ENCODE peak calls at places on chromosomes 12 and 14, in ten cellular contexts. H is neural progenitor cell; K is endodermal cell; Q is PC-9; G is stomach; S is CD8-positive, alpha-beta T cell; N is left lung; W is HFF-Myc; T is pancreas; R is AG04450. A is an unnamed sample.

GRCh38 chr12:76117067-76117691 is 32.7 kb upstream of the NAP1L1 start:
- DNase-seq in H (no peak), K (peak), Q (no peak), G (no peak), S (no peak), N (no peak), W (no peak), T (no peak), R (no peak), A (no peak)

GRCh38 chr12:93174048-93174447 is 203.7 kb upstream of the NUDT4 start:
- DNase-seq in H (no peak), K (no peak), Q (no peak), G (no peak), S (no peak), N (no peak), W (no peak), T (no peak), R (peak), A (peak)

GRCh38 chr14:94671870-94672444 is 59.8 kb downstream of the SERPINA3 start:
- DNase-seq in H (peak), K (peak), Q (no peak), G (peak), S (no peak), N (no peak), W (no peak), T (no peak), R (no peak), A (no peak)

GRCh38 chr14:73427516-73428264 is 30.7 kb downstream of the NUMB start:
- DNase-seq in H (no peak), K (no peak), Q (no peak), G (no peak), S (no peak), N (no peak), W (no peak), T (no peak), R (no peak), A (no peak)

GRCh38 chr14:57870686-57871457 is 5.0 kb upstream of the SLC35F4 start:
- DNase-seq in H (no peak), K (peak), Q (no peak), G (no peak), S (no peak), N (no peak), W (no peak), T (no peak), R (no peak), A (no peak)

GRCh38 chr14:70905316-70905715 is 1.9 kb upstream of the PCNX1 start:
- DNase-seq in H (no peak), K (no peak), Q (no peak), G (no peak), S (no peak), N (peak), W (no peak), T (no peak), R (peak), A (no peak)

GRCh38 chr14:74459289-74459946 is 33.4 kb upstream of the SYNDIG1L start:
- DNase-seq in H (peak), K (peak), Q (peak), G (no peak), S (peak), N (no peak), W (peak), T (peak), R (peak), A (no peak)

GRCh38 chr12:30754383-30754749 is 385 bp downstream of the CAPRIN2 start:
- DNase-seq in H (no peak), K (no peak), Q (no peak), G (no peak), S (peak), N (no peak), W (no peak), T (no peak), R (no peak), A (no peak)

GRCh38 chr14:21072102-21072501 is 2.0 kb downstream of the ARHGEF40 start:
- DNase-seq in H (no peak), K (no peak), Q (no peak), G (no peak), S (no peak), N (no peak), W (no peak), T (no peak), R (peak), A (no peak)

GRCh38 chr12:69196302-69197288 is 42.8 kb upstream of the CPSF6 start:
- DNase-seq in H (no peak), K (peak), Q (no peak), G (no peak), S (no peak), N (no peak), W (no peak), T (no peak), R (no peak), A (no peak)

GRCh38 chr14:21206753-21207684 is 51.2 kb upstream of the OR5AU1 start:
- DNase-seq in H (peak), K (no peak), Q (no peak), G (no peak), S (no peak), N (no peak), W (no peak), T (no peak), R (no peak), A (no peak)

GRCh38 chr12:1918081-1918874 is at the start of gene CACNA2D4:
- DNase-seq in H (peak), K (peak), Q (no peak), G (peak), S (peak), N (peak), W (no peak), T (peak), R (no peak), A (no peak)

GRCh38 chr12:68559246-68559645 is 51.5 kb upstream of the RAP1B start:
- DNase-seq in H (no peak), K (no peak), Q (no peak), G (no peak), S (no peak), N (no peak), W (no peak), T (no peak), R (no peak), A (no peak)

GRCh38 chr14:105421723-105422615 is 2.3 kb downstream of the MTA1 start:
- DNase-seq in H (no peak), K (no peak), Q (no peak), G (no peak), S (no peak), N (peak), W (no peak), T (no peak), R (no peak), A (no peak)

GRCh38 chr12:88472775-88473174 is 107.5 kb downstream of the KITLG start:
- DNase-seq in H (no peak), K (no peak), Q (no peak), G (no peak), S (no peak), N (no peak), W (no peak), T (no peak), R (no peak), A (no peak)

GRCh38 chr12:107344035-107344808 is 250.9 kb upstream of the CRY1 start:
- DNase-seq in H (no peak), K (peak), Q (peak), G (no peak), S (no peak), N (no peak), W (no peak), T (no peak), R (no peak), A (no peak)

GRCh38 chr12:1740161-1740948 is 49.5 kb downstream of the ADIPOR2 start:
- DNase-seq in H (no peak), K (no peak), Q (no peak), G (no peak), S (no peak), N (no peak), W (no peak), T (no peak), R (no peak), A (no peak)

GRCh38 chr14:50928002-50928635 is 16.2 kb downstream of the PYGL start:
- DNase-seq in H (no peak), K (no peak), Q (no peak), G (no peak), S (no peak), N (no peak), W (no peak), T (no peak), R (no peak), A (peak)

GRCh38 chr14:76091036-76091435 is 60.7 kb upstream of the GPATCH2L start:
- DNase-seq in H (peak), K (peak), Q (peak), G (no peak), S (no peak), N (no peak), W (peak), T (no peak), R (no peak), A (no peak)

GRCh38 chr12:122322501-122322900 is 56.2 kb upstream of the VPS33A start:
- DNase-seq in H (no peak), K (no peak), Q (no peak), G (no peak), S (no peak), N (no peak), W (peak), T (no peak), R (no peak), A (no peak)

GRCh38 chr12:48934312-48934706 is 9.0 kb upstream of the FKBP11 start:
- DNase-seq in H (no peak), K (peak), Q (no peak), G (no peak), S (no peak), N (no peak), W (no peak), T (no peak), R (no peak), A (no peak)
- TF ChIP-seq CTCF in H (peak), K (peak), Q (no peak), G (no peak), S (no peak), N (no peak), W (peak), T (no peak), R (peak), A (peak)

GRCh38 chr12:131695968-131696367 is 14.9 kb upstream of the SFSWAP start:
- DNase-seq in H (no peak), K (no peak), Q (no peak), G (no peak), S (no peak), N (peak), W (no peak), T (no peak), R (no peak), A (no peak)

GRCh38 chr12:131692431-131692830 is 18.5 kb upstream of the SFSWAP start:
- DNase-seq in H (no peak), K (peak), Q (no peak), G (peak), S (no peak), N (no peak), W (no peak), T (no peak), R (no peak), A (no peak)

GRCh38 chr12:131694116-131694838 is 16.6 kb upstream of the SFSWAP start:
- DNase-seq in H (no peak), K (peak), Q (no peak), G (peak), S (no peak), N (no peak), W (no peak), T (no peak), R (no peak), A (no peak)

GRCh38 chr12:131690320-131690719 is 20.6 kb upstream of the SFSWAP start:
- DNase-seq in H (no peak), K (peak), Q (no peak), G (peak), S (no peak), N (no peak), W (no peak), T (no peak), R (no peak), A (no peak)

GRCh38 chr12:131693149-131693548 is 17.7 kb upstream of the SFSWAP start:
- DNase-seq in H (no peak), K (no peak), Q (no peak), G (peak), S (no peak), N (no peak), W (no peak), T (no peak), R (no peak), A (no peak)
- H3K4me3 ChIP-seq in H (no peak), K (no peak), Q (no peak), G (no peak), S (no peak), N (no peak), W (no peak), T (no peak), R (no peak), A (no peak)

GRCh38 chr12:8589679-8590078 is 23.0 kb downstream of the AICDA start:
- DNase-seq in H (no peak), K (peak), Q (no peak), G (no peak), S (no peak), N (no peak), W (no peak), T (no peak), R (no peak), A (no peak)

GRCh38 chr12:8593246-8593645 is 19.4 kb downstream of the AICDA start:
- DNase-seq in H (no peak), K (no peak), Q (no peak), G (no peak), S (no peak), N (no peak), W (no peak), T (no peak), R (no peak), A (no peak)

GRCh38 chr12:8594072-8594471 is 18.6 kb downstream of the AICDA start:
- DNase-seq in H (no peak), K (peak), Q (no peak), G (no peak), S (no peak), N (no peak), W (no peak), T (no peak), R (no peak), A (no peak)

GRCh38 chr12:8590842-8591545 is 21.7 kb downstream of the AICDA start:
- DNase-seq in H (no peak), K (peak), Q (no peak), G (no peak), S (no peak), N (no peak), W (no peak), T (no peak), R (no peak), A (no peak)
- TF ChIP-seq CTCF in H (peak), K (peak), Q (no peak), G (no peak), S (no peak), N (no peak), W (no peak), T (no peak), R (no peak), A (no peak)

GRCh38 chr14:61468063-61468825 is 146.9 kb downstream of the PRKCH start:
- DNase-seq in H (no peak), K (no peak), Q (no peak), G (no peak), S (no peak), N (no peak), W (no peak), T (no peak), R (no peak), A (no peak)
- H3K4me3 ChIP-seq in H (no peak), K (no peak), Q (no peak), G (no peak), S (no peak), N (no peak), W (no peak), T (no peak), R (no peak), A (no peak)

GRCh38 chr12:96986883-96987523 is 79.9 kb downstream of the NEDD1 start:
- DNase-seq in H (peak), K (peak), Q (no peak), G (no peak), S (no peak), N (no peak), W (no peak), T (peak), R (no peak), A (no peak)
- TF ChIP-seq CTCF in H (peak), K (peak), Q (peak), G (no peak), S (peak), N (peak), W (peak), T (no peak), R (peak), A (peak)

GRCh38 chr12:104790296-104791125 is 167.6 kb downstream of the SLC41A2 start:
- DNase-seq in H (peak), K (peak), Q (no peak), G (peak), S (peak), N (peak), W (no peak), T (peak), R (no peak), A (no peak)
- H3K4me3 ChIP-seq in H (peak), K (no peak), Q (no peak), G (no peak), S (no peak), N (no peak), W (no peak), T (no peak), R (no peak), A (no peak)

DNA sequence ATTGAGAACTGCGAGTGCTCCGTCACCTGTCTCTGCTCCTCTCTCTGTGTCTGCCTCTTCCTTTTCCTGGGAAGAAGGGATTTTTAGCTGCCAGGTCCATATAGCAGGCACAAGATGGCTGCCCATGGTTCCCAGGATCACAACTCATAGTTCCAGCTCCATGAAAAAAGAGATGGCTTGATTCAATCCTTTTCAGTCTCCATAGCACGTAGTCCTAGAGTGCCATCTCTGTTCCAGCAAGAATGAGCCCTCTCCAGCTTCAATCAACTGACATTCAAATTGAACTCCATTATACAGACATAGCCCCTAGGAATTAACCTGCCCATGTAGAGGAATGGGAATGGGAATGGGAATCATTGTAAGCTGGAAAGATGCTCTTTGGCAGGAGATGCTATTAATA is 34.7 kb upstream of the RTRAF start:
- DNase-seq in H (no peak), K (no peak), Q (no peak), G (no peak), S (no peak), N (no peak), W (no peak), T (no peak), R (no peak), A (no peak)
- TF ChIP-seq CTCF in H (peak), K (peak), Q (no peak), G (no peak), S (no peak), N (no peak), W (no peak), T (no peak), R (no peak), A (no peak)

GRCh38 chr12:55996715-55997534 is at the start of gene SUOX:
- DNase-seq in H (peak), K (peak), Q (peak), G (peak), S (peak), N (peak), W (peak), T (peak), R (peak), A (peak)
- H3K4me3 ChIP-seq in H (peak), K (peak), Q (peak), G (peak), S (peak), N (peak), W (peak), T (peak), R (peak), A (peak)

A was measured in AG04449.